ENCODE peak calls at places on chromosomes 2 and 18, in five cellular contexts. G is left lung, D is psoas muscle, C is progenitor cell of endocrine pancreas, L is NCI-H1694. X is an unnamed sample.
A peak's percentile ranks its signal among the peaks of the same experiment; 100 is the strongest.

GRCh38 chr2:9474361-9475117 is at the start of gene IAH1:
- DNase-seq in G (peak; percentile 63), D (peak; percentile 72), C (peak; percentile 28), L (no peak), X (peak; percentile 44)

GRCh38 chr2:31980674-31981356 is 30.0 kb downstream of the MEMO1 start:
- DNase-seq in G (no peak), D (no peak), C (no peak), L (no peak), X (no peak)

GRCh38 chr2:229300814-229301213 is 29.7 kb upstream of the PID1 start:
- DNase-seq in G (no peak), D (no peak), C (no peak), L (no peak), X (peak; percentile 58)

GRCh38 chr2:177906041-177906718 is 166.4 kb downstream of the PDE11A start:
- DNase-seq in G (peak; percentile 36), D (peak; percentile 43), C (peak; percentile 73), L (peak; percentile 62), X (peak; percentile 46)

GRCh38 chr18:32851936-32852335 is 79.1 kb upstream of the KLHL14 start:
- DNase-seq in G (no peak), D (no peak), C (no peak), L (no peak), X (peak; percentile 59)

GRCh38 chr2:138496096-138496651 is 5.4 kb upstream of the SPOPL start:
- DNase-seq in G (no peak), D (no peak), C (no peak), L (no peak), X (no peak)

GRCh38 chr2:109058215-109058614 is 69.2 kb upstream of the EDAR start:
- DNase-seq in G (no peak), D (no peak), C (no peak), L (no peak), X (no peak)

GRCh38 chr18:21181763-21182162 is 60.3 kb upstream of the GREB1L start:
- DNase-seq in G (no peak), D (no peak), C (no peak), L (no peak), X (no peak)

GRCh38 chr2:46010925-46011490 is 286.2 kb upstream of the EPAS1 start:
- DNase-seq in G (no peak), D (no peak), C (no peak), L (peak; percentile 56), X (peak; percentile 51)

GRCh38 chr2:241410739-241411176 is 54.7 kb downstream of the FARP2 start:
- DNase-seq in G (no peak), D (no peak), C (no peak), L (no peak), X (peak; percentile 13)

GRCh38 chr2:88967844-88968243 is 276.4 kb downstream of the RPIA start:
- DNase-seq in G (no peak), D (no peak), C (no peak), L (no peak), X (no peak)

GRCh38 chr18:49648326-49648725 is 86.5 kb downstream of the LIPG start:
- DNase-seq in G (no peak), D (peak; percentile 69), C (no peak), L (no peak), X (peak; percentile 94)

GRCh38 chr2:38284971-38285370 is 92.1 kb downstream of the ATL2 start:
- DNase-seq in G (no peak), D (no peak), C (no peak), L (no peak), X (no peak)

GRCh38 chr2:42267530-42267929 is 93.5 kb downstream of the COX7A2L start:
- DNase-seq in G (no peak), D (no peak), C (no peak), L (no peak), X (no peak)

GRCh38 chr2:83196225-83196624 is 1262.9 kb downstream of the SUCLG1 start:
- DNase-seq in G (no peak), D (no peak), C (no peak), L (peak; percentile 8), X (peak; percentile 67)

GRCh38 chr2:72892506-72893173 is 5.4 kb downstream of the SPR start:
- DNase-seq in G (peak; percentile 74), D (peak; percentile 63), C (no peak), L (peak; percentile 75), X (peak; percentile 64)

GRCh38 chr2:216909541-216910175 is 49.8 kb upstream of the TNP1 start:
- DNase-seq in G (no peak), D (no peak), C (no peak), L (peak; percentile 88), X (no peak)

GRCh38 chr2:232983669-232983991 is 29.4 kb downstream of the NGEF start:
- DNase-seq in G (no peak), D (no peak), C (no peak), L (no peak), X (no peak)

GRCh38 chr2:37802899-37803379 is 122.1 kb upstream of the RMDN2 start:
- DNase-seq in G (no peak), D (no peak), C (no peak), L (no peak), X (peak; percentile 95)

GRCh38 chr2:141242008-141242407 is 888.8 kb downstream of the LRP1B start:
- DNase-seq in G (no peak), D (no peak), C (no peak), L (no peak), X (no peak)

GRCh38 chr18:45449761-45450227 is 165.5 kb upstream of the SLC14A2 start:
- DNase-seq in G (peak; percentile 55), D (peak; percentile 62), C (no peak), L (peak; percentile 15), X (peak; percentile 28)

GRCh38 chr2:71941731-71942575 is 205.7 kb downstream of the CYP26B1 start:
- DNase-seq in G (no peak), D (no peak), C (peak; percentile 5), L (no peak), X (no peak)

GRCh38 chr2:54947121-54947520 is 103.1 kb downstream of the RTN4 start:
- DNase-seq in G (no peak), D (no peak), C (no peak), L (no peak), X (no peak)

GRCh38 chr2:240300261-240300821 is 135.1 kb upstream of the GPC1 start:
- DNase-seq in G (no peak), D (no peak), C (peak; percentile 5), L (no peak), X (no peak)

GRCh38 chr18:79924814-79925655 is 26.4 kb downstream of the SLC66A2 start:
- DNase-seq in G (peak; percentile 32), D (peak; percentile 65), C (no peak), L (peak; percentile 77), X (peak; percentile 50)

GRCh38 chr18:36352384-36352783 is 54.9 kb downstream of the FHOD3 start:
- DNase-seq in G (no peak), D (no peak), C (no peak), L (peak; percentile 13), X (peak; percentile 89)

GRCh38 chr2:74037379-74037860 is 52.7 kb downstream of the TET3 start:
- DNase-seq in G (no peak), D (no peak), C (no peak), L (no peak), X (peak; percentile 89)

GRCh38 chr2:176565641-176566323 is 296.5 kb downstream of the MTX2 start:
- DNase-seq in G (no peak), D (peak; percentile 17), C (no peak), L (no peak), X (no peak)

GRCh38 chr18:32378705-32379104 is 92.0 kb downstream of the GAREM1 start:
- DNase-seq in G (no peak), D (no peak), C (no peak), L (no peak), X (peak; percentile 80)

X was measured in LHCN-M2.